ENCODE peak calls at places on chromosomes 12 and 14, in five cellular contexts. F is body of pancreas, K is GM23248, S is DND-41, O is IMR-90. B is an unnamed sample.

GRCh38 chr14:61710853-61711817 is 15.8 kb downstream of the HIF1A start:
- DNase-seq in O (no peak), K (peak; percentile 39), S (no peak), F (no peak), B (no peak)

GRCh38 chr12:83573676-83574075 is 887.0 kb downstream of the TMTC2 start:
- DNase-seq in S (no peak), F (peak; percentile 18), O (no peak), K (peak; percentile 82), B (no peak)

GRCh38 chr14:91417983-91418386 is 365 bp upstream of the CCDC88C start:
- DNase-seq in O (no peak), F (peak; percentile 46), S (peak; percentile 70), K (peak; percentile 45), B (peak; percentile 84)

GRCh38 chr12:11553871-11554533 is 95.5 kb upstream of the ETV6 start:
- DNase-seq in O (peak; percentile 59), S (peak; percentile 73), F (peak; percentile 47), K (peak; percentile 76), B (peak; percentile 56)

GRCh38 chr14:101596742-101597141 is 35.4 kb downstream of the DIO3 start:
- DNase-seq in K (no peak), O (no peak), S (peak; percentile 66), F (no peak), B (no peak)

GRCh38 chr12:24008166-24008565 is 58.7 kb upstream of the SOX5 start:
- DNase-seq in S (no peak), F (no peak), K (no peak), O (no peak), B (no peak)

GRCh38 chr14:23169622-23170021 is 13.8 kb downstream of the SLC7A8 start:
- DNase-seq in F (no peak), K (no peak), O (no peak), S (no peak), B (no peak)

GRCh38 chr12:68591716-68592437 is 18.8 kb upstream of the RAP1B start:
- DNase-seq in S (peak; percentile 73), K (no peak), O (no peak), F (no peak), B (peak; percentile 86)

GRCh38 chr14:69004731-69005431 is 25.8 kb upstream of the ACTN1 start:
- DNase-seq in F (no peak), S (no peak), K (peak; percentile 65), O (peak; percentile 43), B (no peak)

DNA sequence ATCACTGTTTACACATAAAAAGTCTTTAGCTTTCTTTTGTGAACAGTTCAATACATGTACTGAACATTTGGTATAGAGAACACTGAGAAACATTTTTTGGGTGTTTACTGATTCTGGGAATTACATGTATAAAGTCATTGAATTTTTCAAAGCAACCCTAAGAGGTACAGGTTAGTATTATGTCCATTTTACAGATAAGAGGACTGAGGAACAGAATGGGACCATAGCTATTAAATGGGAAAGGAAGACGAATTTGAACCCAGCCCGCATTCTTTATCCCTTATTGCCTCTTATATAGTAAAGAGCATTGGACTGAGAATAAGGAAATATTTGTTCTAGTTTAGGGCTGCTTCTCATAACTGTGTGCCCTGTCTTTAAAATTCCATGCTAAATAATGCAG is 889 bp upstream of the KANSL2 start:
- DNase-seq in K (no peak), F (no peak), S (no peak), O (no peak), B (no peak)
- H3K4me3 ChIP-seq in K (peak overlapping the region; percentile 90), F (peak overlapping the region; percentile 49), S (no peak overlapping the region), O (no peak overlapping the region), B (peak overlapping the region; percentile 88)

GRCh38 chr12:15733136-15733535 is 56.1 kb downstream of the EPS8 start:
- DNase-seq in O (no peak), S (no peak), F (no peak), K (no peak), B (no peak)
- H3K4me3 ChIP-seq in O (no peak overlapping the region), S (no peak overlapping the region), F (no peak overlapping the region), K (peak overlapping the region; percentile 37), B (no peak overlapping the region)

GRCh38 chr12:49069507-49070346 is at the start of gene RHEBL1:
- DNase-seq in K (peak; percentile 99), S (peak; percentile 100), O (peak; percentile 92), F (peak; percentile 99), B (peak; percentile 94)
- H3K4me3 ChIP-seq in K (peak within 1 kb of the TSS; percentile 85), S (peak within 1 kb of the TSS; percentile 86), O (peak within 1 kb of the TSS; percentile 76), F (peak within 1 kb of the TSS; percentile 63), B (peak within 1 kb of the TSS; percentile 99)

DNA sequence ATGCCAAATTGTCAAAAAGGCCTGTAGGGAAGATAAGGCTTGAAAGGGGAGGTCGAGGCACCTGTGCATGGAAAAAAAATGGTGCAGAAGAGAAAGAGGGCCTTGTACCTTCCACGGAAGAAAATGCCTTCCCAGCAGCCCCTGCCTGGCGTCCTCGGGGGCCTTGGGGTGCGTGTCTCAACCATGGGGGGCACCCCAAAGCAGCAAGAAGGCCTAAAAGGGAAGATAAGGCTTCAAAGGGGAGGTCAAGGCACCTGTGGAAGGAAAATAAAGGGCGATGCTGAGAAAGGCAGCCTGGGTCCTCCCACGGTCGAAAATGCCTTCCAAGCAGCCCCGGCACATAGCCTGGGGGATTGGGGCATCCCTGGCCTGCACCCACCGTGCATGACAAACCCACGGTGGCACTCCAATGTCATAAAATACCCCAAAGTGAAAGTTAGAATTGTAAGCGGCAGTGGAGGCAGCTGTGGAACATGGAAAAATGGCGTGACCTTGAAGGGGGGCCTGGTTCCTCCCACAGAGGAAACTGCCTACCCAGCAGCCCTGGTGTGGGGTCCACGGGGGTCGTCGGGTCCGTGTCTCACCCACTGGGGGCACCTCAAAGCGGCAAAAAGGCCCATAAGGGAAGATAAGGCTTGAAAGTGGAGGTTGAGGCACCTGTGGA is 275.0 kb downstream of the ALG10 start:
- DNase-seq in F (no peak), K (no peak), S (no peak), O (no peak), B (no peak)
- H3K4me3 ChIP-seq in F (no peak overlapping the region), K (no peak overlapping the region), S (no peak overlapping the region), O (no peak overlapping the region), B (no peak overlapping the region)

B was measured in naive thymus-derived CD4-positive, alpha-beta T cell.